ENCODE peak calls at places on chromosomes 16 and 17, in eight cellular contexts. Y is lower lobe of right lung; J is neural crest cell; H is CD4-positive, alpha-beta T cell; G is lung; C is WTC11; B is fibroblast of mammary gland; E is kidney. A is an unnamed sample.

GRCh38 chr16:56609463-56609921 is 1.1 kb downstream of the MT2A start:
- DNase-seq in Y (peak), J (no peak), H (peak), C (no peak), B (peak), E (peak), G (peak), A (no peak)

GRCh38 chr17:35312790-35313711 is 60.4 kb downstream of the SLFN11 start:
- DNase-seq in E (peak), H (peak), G (peak), B (peak), J (peak), C (peak), Y (peak), A (no peak)

GRCh38 chr17:55442462-55442861 is 20.8 kb upstream of the MMD start:
- DNase-seq in Y (no peak), C (no peak), G (no peak), B (no peak), H (no peak), E (no peak), J (no peak), A (no peak)

GRCh38 chr16:7116734-7117133 is 215.9 kb upstream of the RBFOX1 start:
- DNase-seq in H (no peak), B (no peak), C (no peak), E (no peak), J (no peak), Y (no peak), G (no peak), A (no peak)

GRCh38 chr17:57459286-57459915 is 203.1 kb downstream of the MSI2 start:
- DNase-seq in B (peak), J (no peak), E (no peak), G (no peak), C (no peak), Y (no peak), H (no peak), A (no peak)

GRCh38 chr17:36921131-36921851 is 16.0 kb upstream of the LHX1 start:
- DNase-seq in B (peak), C (no peak), E (peak), J (no peak), H (no peak), G (no peak), Y (no peak), A (no peak)

GRCh38 chr17:63436523-63437110 is 9.5 kb downstream of the CYB561 start:
- DNase-seq in J (no peak), H (no peak), B (peak), Y (no peak), C (peak), G (no peak), E (peak), A (no peak)

GRCh38 chr16:84228321-84228838 is 11.4 kb downstream of the KCNG4 start:
- DNase-seq in Y (peak), E (peak), B (peak), J (no peak), G (peak), H (no peak), C (peak), A (no peak)

GRCh38 chr16:69709456-69710084 is 16.8 kb downstream of the NQO1 start:
- DNase-seq in B (peak), E (no peak), G (no peak), J (no peak), C (no peak), Y (no peak), H (no peak), A (no peak)

GRCh38 chr16:88403794-88404581 is 21.2 kb downstream of the ZNF469 start:
- DNase-seq in Y (no peak), H (no peak), J (no peak), G (no peak), C (no peak), E (no peak), B (no peak), A (no peak)

GRCh38 chr16:87829123-87829980 is 40.0 kb downstream of the SLC7A5 start:
- DNase-seq in H (no peak), C (no peak), Y (no peak), G (no peak), E (no peak), B (no peak), J (no peak), A (no peak)

GRCh38 chr17:35726609-35727460 is 4.6 kb upstream of the RASL10B start:
- DNase-seq in E (peak), J (no peak), C (no peak), H (no peak), Y (no peak), G (no peak), B (peak), A (no peak)

GRCh38 chr17:44283374-44284023 is 15.6 kb upstream of the SLC4A1 start:
- DNase-seq in J (no peak), B (no peak), G (no peak), H (no peak), Y (no peak), E (no peak), C (no peak), A (no peak)

GRCh38 chr17:35022536-35023063 is 40.9 kb downstream of the RFFL start:
- DNase-seq in B (peak), J (no peak), G (peak), E (peak), Y (peak), C (no peak), H (peak), A (no peak)

GRCh38 chr16:30526823-30527634 is 663 bp upstream of the ZNF768 start:
- DNase-seq in G (peak), Y (peak), C (peak), H (peak), E (peak), J (peak), B (peak), A (peak)

GRCh38 chr16:30526137-30526822 is at the start of gene ZNF768:
- DNase-seq in B (peak), H (no peak), G (no peak), J (peak), C (peak), E (peak), Y (peak), A (peak)

GRCh38 chr16:30525844-30526136 is 576 bp downstream of the ZNF768 start:
- DNase-seq in C (no peak), B (no peak), G (no peak), Y (no peak), J (no peak), H (no peak), E (no peak), A (no peak)

GRCh38 chr16:30523768-30524574 is 2.4 kb downstream of the ZNF768 start:
- DNase-seq in C (no peak), H (no peak), B (peak), E (peak), G (no peak), J (no peak), Y (no peak), A (no peak)

GRCh38 chr16:30524575-30525571 is 1.5 kb downstream of the ZNF768 start:
- DNase-seq in C (no peak), J (no peak), Y (no peak), G (no peak), B (no peak), E (peak), H (no peak), A (no peak)
- TF ChIP-seq CTCF in C (no peak), J (no peak), Y (no peak), G (no peak), B (no peak), E (no peak), H (no peak), A (no peak)

DNA sequence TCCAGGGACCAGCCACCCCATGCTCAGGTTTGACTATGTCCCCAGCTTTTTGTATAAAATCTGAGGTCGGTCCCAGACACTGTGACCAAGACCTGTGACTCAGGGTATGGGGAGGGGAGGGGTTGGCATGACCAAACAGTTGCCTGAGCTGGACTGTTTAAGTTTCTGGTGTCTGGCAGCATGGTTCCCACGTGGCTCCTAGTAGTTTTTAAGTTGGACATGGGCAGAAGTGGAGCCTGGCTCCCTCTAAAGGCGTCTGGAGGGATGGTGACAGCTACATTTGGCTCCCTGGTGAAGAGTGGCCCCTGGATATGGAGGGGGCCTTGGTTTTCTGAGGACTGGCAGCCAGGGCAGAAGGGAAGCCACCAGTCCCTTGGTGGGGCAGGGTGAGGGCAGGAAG is 7.9 kb downstream of the SMCR8 start:
- DNase-seq in Y (no peak), E (peak), J (no peak), G (no peak), B (peak), C (no peak), H (no peak), A (no peak)
- TF ChIP-seq CTCF in Y (no peak), E (no peak), J (no peak), G (no peak), B (peak), C (no peak), H (no peak), A (no peak)

DNA sequence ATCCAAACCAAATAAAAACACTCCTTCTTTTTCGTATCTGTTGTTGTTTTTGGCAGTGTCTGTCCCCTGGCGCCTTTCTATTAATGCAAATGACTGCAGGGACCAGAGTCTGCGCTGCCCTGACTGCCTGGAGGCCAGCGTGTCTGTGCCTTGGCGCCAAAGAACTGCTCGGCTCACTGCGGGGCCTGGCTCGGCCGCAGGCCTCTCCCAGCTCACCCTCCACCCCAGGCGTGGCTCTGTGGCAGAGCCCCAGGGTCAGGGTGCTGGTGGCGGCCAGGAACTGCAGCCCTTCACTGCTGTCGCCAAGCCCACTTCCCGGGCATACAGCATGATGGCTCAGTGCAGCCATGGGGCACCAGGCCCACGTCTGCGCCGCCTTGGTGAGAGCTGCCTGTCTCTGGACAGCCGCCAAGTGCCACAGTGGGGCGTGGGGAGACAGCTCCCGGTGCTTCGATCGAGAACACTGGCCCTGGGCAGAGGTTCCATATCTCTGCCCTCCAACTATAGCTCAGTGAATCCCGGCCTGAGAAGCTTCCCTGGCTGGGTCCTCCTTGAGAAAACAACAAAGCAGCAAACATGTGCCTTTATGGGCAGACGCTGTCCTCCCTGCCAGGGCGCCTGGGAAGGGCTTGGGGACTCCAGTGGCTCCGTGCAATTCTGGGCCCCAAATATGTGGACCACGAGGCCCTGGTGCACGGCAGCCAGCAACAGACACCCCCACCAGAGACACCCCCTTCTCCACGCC is 11.1 kb downstream of the CANT1 start:
- DNase-seq in G (no peak), H (no peak), E (peak), Y (no peak), B (no peak), C (no peak), J (no peak), A (no peak)
- TF ChIP-seq CTCF in G (no peak), H (no peak), E (no peak), Y (no peak), B (no peak), C (no peak), J (no peak), A (no peak)

GRCh38 chr17:72414967-72415853 is 294.4 kb downstream of the SOX9 start:
- DNase-seq in B (no peak), J (no peak), E (no peak), C (no peak), Y (no peak), G (no peak), H (no peak), A (no peak)
- TF ChIP-seq CTCF in B (no peak), J (no peak), E (no peak), C (no peak), Y (no peak), G (no peak), H (no peak), A (no peak)

DNA sequence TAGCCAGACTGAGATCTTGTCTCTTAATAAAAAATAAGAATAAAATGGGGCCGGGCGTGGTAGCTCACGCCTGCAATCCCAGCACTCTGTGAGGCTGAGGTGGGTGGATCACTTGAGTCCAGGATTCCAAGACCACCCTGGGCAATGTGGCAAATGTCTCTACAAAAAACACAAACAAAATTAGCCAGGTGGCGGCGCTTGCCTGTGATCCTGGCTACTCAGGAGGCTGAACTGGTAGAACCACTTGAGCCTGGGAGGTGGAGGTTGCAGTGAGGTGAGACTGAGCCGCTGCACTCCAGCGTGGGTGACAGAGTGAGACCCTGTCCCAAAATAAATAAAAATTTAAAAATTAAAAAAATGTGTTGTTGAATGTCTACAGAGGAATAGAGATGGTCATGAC is 2.9 kb upstream of the DEF8 start:
- DNase-seq in C (peak), G (peak), Y (peak), H (no peak), J (no peak), E (no peak), B (no peak), A (no peak)
- TF ChIP-seq CTCF in C (no peak), G (no peak), Y (no peak), H (no peak), J (no peak), E (no peak), B (no peak), A (peak)

A was measured in progenitor cell of endocrine pancreas.